ENCODE peak calls at places on chromosome 2, in ten cellular contexts. Y is A549, M is GM23338, I is neuronal stem cell, P is ovary, L is HL-60, N is transverse colon, X is adrenal gland, F is endodermal cell, T is body of pancreas. O is an unnamed sample.

GRCh38 chr2:233061591-233062446 is 1.7 kb downstream of the INPP5D start:
- DNase-seq in Y (no peak), M (peak), I (no peak), P (peak), L (peak), N (peak), X (no peak), F (peak), T (peak), O (no peak)

GRCh38 chr2:229081411-229081810 is 189.7 kb downstream of the PID1 start:
- DNase-seq in Y (no peak), M (peak), I (no peak), P (no peak), L (peak), N (no peak), X (no peak), F (no peak), T (no peak), O (no peak)

GRCh38 chr2:36380624-36381481 is 25.3 kb downstream of the CRIM1 start:
- DNase-seq in Y (peak), M (peak), I (peak), P (no peak), L (no peak), N (peak), X (peak), F (peak), T (peak), O (no peak)

GRCh38 chr2:98468621-98469236 is 24.1 kb downstream of the INPP4A start:
- DNase-seq in Y (no peak), M (no peak), I (no peak), P (no peak), L (no peak), N (no peak), X (no peak), F (no peak), T (no peak), O (no peak)

GRCh38 chr2:29014811-29015414 is 33.8 kb downstream of the TOGARAM2 start:
- DNase-seq in Y (no peak), M (no peak), I (no peak), P (peak), L (peak), N (peak), X (no peak), F (no peak), T (peak), O (no peak)

GRCh38 chr2:27095745-27096651 is 9.4 kb downstream of the KHK start:
- DNase-seq in Y (peak), M (peak), I (no peak), P (peak), L (peak), N (peak), X (peak), F (peak), T (peak), O (no peak)

GRCh38 chr2:119290859-119291587 is 67.4 kb downstream of the STEAP3 start:
- DNase-seq in Y (peak), M (peak), I (peak), P (peak), L (peak), N (peak), X (peak), F (peak), T (peak), O (peak)

GRCh38 chr2:3198119-3198518 is 179.5 kb downstream of the EIPR1 start:
- DNase-seq in Y (peak), M (peak), I (peak), P (no peak), L (no peak), N (no peak), X (no peak), F (peak), T (no peak), O (peak)

GRCh38 chr2:205193829-205194228 is 488.5 kb upstream of the NRP2 start:
- DNase-seq in Y (no peak), M (peak), I (no peak), P (no peak), L (no peak), N (no peak), X (no peak), F (no peak), T (no peak), O (no peak)

GRCh38 chr2:163171786-163172549 is 333.4 kb upstream of the KCNH7 start:
- DNase-seq in Y (peak), M (peak), I (no peak), P (no peak), L (no peak), N (no peak), X (no peak), F (no peak), T (no peak), O (no peak)

GRCh38 chr2:88602022-88602421 is 25.2 kb downstream of the EIF2AK3 start:
- DNase-seq in Y (no peak), M (no peak), I (no peak), P (no peak), L (no peak), N (no peak), X (no peak), F (no peak), T (no peak), O (no peak)

GRCh38 chr2:24054366-24055010 is 4.9 kb downstream of the FKBP1B start:
- DNase-seq in Y (no peak), M (no peak), I (no peak), P (no peak), L (no peak), N (no peak), X (no peak), F (no peak), T (no peak), O (no peak)

GRCh38 chr2:237791977-237792727 is 6.4 kb upstream of the RBM44 start:
- DNase-seq in Y (peak), M (peak), I (no peak), P (no peak), L (no peak), N (no peak), X (no peak), F (peak), T (no peak), O (no peak)

GRCh38 chr2:133886735-133887675 is 318.7 kb upstream of the NCKAP5 start:
- DNase-seq in Y (peak), M (peak), I (peak), P (peak), L (peak), N (peak), X (peak), F (peak), T (peak), O (peak)

GRCh38 chr2:46267616-46268015 is 29.6 kb upstream of the EPAS1 start:
- DNase-seq in Y (no peak), M (no peak), I (no peak), P (no peak), L (no peak), N (no peak), X (no peak), F (no peak), T (no peak), O (no peak)

GRCh38 chr2:230798769-230799399 is 65.9 kb upstream of the ITM2C start:
- DNase-seq in Y (peak), M (peak), I (peak), P (no peak), L (peak), N (no peak), X (no peak), F (no peak), T (peak), O (no peak)

GRCh38 chr2:54671875-54672586 is 51.4 kb upstream of the EML6 start:
- DNase-seq in Y (no peak), M (no peak), I (no peak), P (no peak), L (no peak), N (no peak), X (no peak), F (no peak), T (no peak), O (no peak)

GRCh38 chr2:120858764-120859525 is 123.3 kb downstream of the GLI2 start:
- DNase-seq in Y (no peak), M (peak), I (peak), P (no peak), L (no peak), N (no peak), X (no peak), F (peak), T (no peak), O (peak)

GRCh38 chr2:132776271-132776670 is 106.3 kb upstream of the LYPD1 start:
- DNase-seq in Y (no peak), M (peak), I (no peak), P (no peak), L (no peak), N (no peak), X (no peak), F (no peak), T (no peak), O (no peak)

GRCh38 chr2:70790079-70790963 is at the start of gene FIGLA:
- DNase-seq in Y (no peak), M (peak), I (peak), P (no peak), L (no peak), N (no peak), X (no peak), F (peak), T (no peak), O (no peak)

GRCh38 chr2:179268277-179268935 is 3.8 kb upstream of the SESTD1 start:
- DNase-seq in Y (peak), M (no peak), I (no peak), P (no peak), L (peak), N (no peak), X (no peak), F (no peak), T (peak), O (no peak)

GRCh38 chr2:162232027-162232426 is 11.2 kb downstream of the FAP start:
- DNase-seq in Y (no peak), M (no peak), I (no peak), P (no peak), L (no peak), N (no peak), X (no peak), F (no peak), T (no peak), O (no peak)

GRCh38 chr2:1864301-1864980 is 120.1 kb upstream of the PXDN start:
- DNase-seq in Y (no peak), M (no peak), I (no peak), P (no peak), L (no peak), N (no peak), X (no peak), F (peak), T (no peak), O (no peak)

GRCh38 chr2:59585657-59586056 is 967.8 kb downstream of the BCL11A start:
- DNase-seq in Y (no peak), M (no peak), I (peak), P (no peak), L (no peak), N (peak), X (no peak), F (peak), T (no peak), O (no peak)

GRCh38 chr2:15563227-15564100 is 2.3 kb upstream of the NBAS start:
- DNase-seq in Y (no peak), M (no peak), I (no peak), P (no peak), L (no peak), N (no peak), X (no peak), F (no peak), T (no peak), O (no peak)

GRCh38 chr2:107027205-107027604 is 141.2 kb upstream of the ST6GAL2 start:
- DNase-seq in Y (peak), M (no peak), I (no peak), P (no peak), L (no peak), N (no peak), X (no peak), F (no peak), T (no peak), O (no peak)

GRCh38 chr2:54396107-54396506 is 60.0 kb upstream of the SPTBN1 start:
- DNase-seq in Y (no peak), M (no peak), I (no peak), P (no peak), L (no peak), N (no peak), X (no peak), F (no peak), T (no peak), O (no peak)

GRCh38 chr2:164213916-164214315 is 407.4 kb downstream of the GRB14 start:
- DNase-seq in Y (no peak), M (no peak), I (no peak), P (no peak), L (no peak), N (no peak), X (no peak), F (no peak), T (no peak), O (no peak)

GRCh38 chr2:20120569-20121416 is 69.4 kb upstream of the LAPTM4A start:
- DNase-seq in Y (no peak), M (no peak), I (no peak), P (no peak), L (no peak), N (no peak), X (no peak), F (no peak), T (no peak), O (no peak)

GRCh38 chr2:127704641-127705243 is 3.4 kb downstream of the SFT2D3 start:
- DNase-seq in Y (no peak), M (no peak), I (no peak), P (no peak), L (no peak), N (no peak), X (no peak), F (no peak), T (no peak), O (no peak)
- H3K27ac ChIP-seq in Y (no peak), M (no peak), I (no peak), P (no peak), L (no peak), N (no peak), X (no peak), F (no peak), T (no peak), O (no peak)

GRCh38 chr2:215521031-215521430 is 85.2 kb upstream of the FN1 start:
- DNase-seq in Y (no peak), M (no peak), I (no peak), P (no peak), L (no peak), N (no peak), X (no peak), F (no peak), T (no peak), O (no peak)
- H3K4me3 ChIP-seq in Y (no peak), M (no peak), I (no peak), P (no peak), L (no peak), N (no peak), X (no peak), F (no peak), T (no peak), O (no peak)

GRCh38 chr2:44615950-44616518 is 254.3 kb downstream of the CAMKMT start:
- DNase-seq in Y (no peak), M (peak), I (no peak), P (no peak), L (no peak), N (no peak), X (no peak), F (peak), T (no peak), O (no peak)
- H3K27ac ChIP-seq in Y (no peak), M (no peak), I (no peak), P (no peak), L (no peak), N (no peak), X (no peak), F (no peak), T (no peak), O (no peak)

DNA sequence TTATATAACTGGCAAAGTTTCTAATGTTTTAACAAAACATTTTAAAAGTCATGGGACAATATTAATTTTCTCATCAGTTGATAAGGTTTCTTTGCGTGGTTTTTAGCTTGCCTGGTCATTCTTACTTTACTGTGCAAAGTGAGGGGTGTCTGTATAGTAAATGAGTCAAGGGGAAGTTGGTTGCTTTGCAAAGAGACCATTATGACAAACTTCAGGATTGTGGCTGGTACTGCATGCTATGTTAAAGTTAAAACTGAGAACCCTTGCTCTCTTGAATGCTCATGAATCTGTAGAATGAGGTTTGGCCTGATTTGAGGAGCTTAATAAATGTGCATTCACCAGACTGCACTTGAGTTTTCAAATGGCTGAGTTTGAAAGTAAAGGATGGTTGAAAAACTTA is 47.0 kb downstream of the COL4A4 start:
- DNase-seq in Y (no peak), M (no peak), I (no peak), P (no peak), L (no peak), N (no peak), X (no peak), F (no peak), T (no peak), O (no peak)
- H3K4me3 ChIP-seq in Y (no peak), M (no peak), I (no peak), P (no peak), L (no peak), N (no peak), X (no peak), F (no peak), T (no peak), O (no peak)

GRCh38 chr2:39452396-39452795 is 15.3 kb upstream of the MAP4K3 start:
- DNase-seq in Y (no peak), M (no peak), I (no peak), P (no peak), L (no peak), N (no peak), X (no peak), F (no peak), T (no peak), O (no peak)

GRCh38 chr2:39451954-39452353 is 14.9 kb upstream of the MAP4K3 start:
- DNase-seq in Y (no peak), M (no peak), I (no peak), P (no peak), L (no peak), N (no peak), X (no peak), F (no peak), T (no peak), O (no peak)

GRCh38 chr2:39455826-39456225 is 18.7 kb upstream of the MAP4K3 start:
- DNase-seq in Y (no peak), M (no peak), I (no peak), P (no peak), L (no peak), N (no peak), X (no peak), F (no peak), T (no peak), O (no peak)
- H3K27ac ChIP-seq in Y (no peak), M (no peak), I (no peak), P (no peak), L (no peak), N (no peak), X (no peak), F (no peak), T (no peak), O (no peak)

DNA sequence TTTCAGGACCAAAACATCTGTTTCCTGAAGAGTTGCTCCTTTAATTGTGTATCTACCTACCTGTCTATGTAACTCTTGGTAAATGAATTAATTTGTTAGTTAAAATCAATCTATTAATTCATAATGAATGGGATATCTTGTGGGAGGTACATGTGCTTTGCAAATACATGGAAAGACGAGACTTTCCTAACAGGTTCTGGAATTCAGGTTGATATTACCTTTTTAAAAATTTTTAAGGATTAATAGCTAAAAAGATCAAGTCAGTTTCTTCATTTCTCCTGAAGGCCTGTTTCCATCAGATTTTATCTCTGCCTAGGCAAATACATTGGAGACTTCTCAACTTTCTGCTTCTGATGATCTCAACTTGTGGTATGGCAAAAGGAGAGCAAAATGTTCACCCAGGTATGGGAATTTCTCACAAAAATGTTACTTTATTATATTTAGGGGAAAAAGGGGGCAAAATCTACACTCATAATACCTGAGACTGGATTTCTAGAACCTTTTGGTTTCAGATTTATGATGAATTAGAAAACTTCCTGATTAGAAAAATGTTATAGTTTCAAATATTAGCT is 7.4 kb downstream of the TFPI start:
- DNase-seq in Y (no peak), M (no peak), I (no peak), P (no peak), L (no peak), N (no peak), X (no peak), F (no peak), T (no peak), O (no peak)
- H3K4me3 ChIP-seq in Y (no peak), M (no peak), I (no peak), P (no peak), L (no peak), N (no peak), X (no peak), F (no peak), T (no peak), O (no peak)

GRCh38 chr2:43267393-43267792 is 41.0 kb upstream of the ZFP36L2 start:
- DNase-seq in Y (no peak), M (no peak), I (no peak), P (no peak), L (no peak), N (no peak), X (no peak), F (no peak), T (no peak), O (no peak)

GRCh38 chr2:43269074-43269572 is 42.7 kb upstream of the ZFP36L2 start:
- DNase-seq in Y (peak), M (no peak), I (no peak), P (peak), L (no peak), N (peak), X (peak), F (peak), T (peak), O (no peak)

GRCh38 chr2:43269706-43270105 is 43.3 kb upstream of the ZFP36L2 start:
- DNase-seq in Y (no peak), M (no peak), I (no peak), P (peak), L (no peak), N (peak), X (peak), F (no peak), T (peak), O (no peak)

GRCh38 chr2:43266692-43267091 is 40.3 kb upstream of the ZFP36L2 start:
- DNase-seq in Y (no peak), M (no peak), I (no peak), P (no peak), L (peak), N (peak), X (peak), F (no peak), T (peak), O (no peak)

DNA sequence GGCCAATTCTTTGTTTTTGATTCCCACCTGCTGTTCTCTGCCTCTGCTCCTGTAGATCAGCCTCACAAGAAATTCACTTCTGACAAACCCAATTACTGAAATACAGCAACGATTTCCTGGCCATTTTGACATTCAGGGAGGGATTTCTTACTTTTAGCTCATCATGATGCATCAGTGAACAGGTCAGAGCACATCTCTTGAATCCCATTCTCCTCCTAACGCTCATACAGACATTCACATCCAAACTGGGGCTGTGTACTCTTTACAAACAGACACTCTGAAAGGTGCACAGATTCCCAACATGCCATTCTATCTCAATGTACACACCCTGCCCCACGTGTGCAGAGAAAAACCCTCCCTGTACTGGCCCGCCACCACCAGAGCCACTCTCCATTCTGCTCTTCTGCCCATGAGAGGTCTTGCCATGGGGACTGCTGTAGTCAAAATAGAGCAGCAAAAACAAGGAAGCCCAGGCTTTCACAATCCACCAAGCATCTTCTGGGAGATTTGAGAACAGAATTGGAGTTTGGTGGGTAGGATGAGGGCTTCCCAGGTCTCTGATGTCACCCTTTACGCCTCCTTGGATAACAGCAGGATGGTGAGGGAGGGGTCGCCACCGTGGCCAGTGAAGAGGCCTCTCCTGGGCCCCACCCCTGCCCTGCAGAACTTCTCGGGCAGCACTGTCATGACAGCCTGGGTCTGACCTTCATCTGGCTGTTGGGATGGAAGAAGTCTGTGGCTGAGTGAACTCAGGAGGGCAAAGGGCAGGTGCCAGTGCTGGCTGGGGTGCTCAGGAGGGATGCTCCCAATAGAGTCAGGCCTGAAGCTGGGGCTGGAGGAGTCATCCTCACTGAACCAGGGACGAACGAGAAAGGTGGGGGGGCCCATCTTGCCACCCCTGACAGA is 41.9 kb upstream of the ZFP36L2 start:
- DNase-seq in Y (no peak), M (no peak), I (no peak), P (peak), L (peak), N (no peak), X (no peak), F (no peak), T (no peak), O (no peak)
- H3K27ac ChIP-seq in Y (no peak), M (no peak), I (no peak), P (peak), L (no peak), N (peak), X (peak), F (no peak), T (no peak), O (no peak)

GRCh38 chr2:63764630-63765029 is 77.1 kb upstream of the UGP2 start:
- DNase-seq in Y (no peak), M (peak), I (no peak), P (no peak), L (no peak), N (no peak), X (no peak), F (no peak), T (no peak), O (peak)
- H3K4me3 ChIP-seq in Y (no peak), M (peak), I (no peak), P (no peak), L (no peak), N (no peak), X (no peak), F (no peak), T (no peak), O (no peak)

O was measured in iPS DF 6.9.